ENCODE peak calls at places on chromosomes 7 and 10, in six cellular contexts. One of them, this sample, is unnamed.
A peak's percentile ranks its signal among the peaks of the same experiment; 100 is the strongest.

GRCh38 chr7:30922596-30922995 is 10.9 kb downstream of the AQP1 start:
- DNase-seq in HepG2: no peak
- DNase-seq in K562: no peak
- DNase-seq in GM12878: no peak
- DNase-seq in GM12892: peak; percentile 10
- DNase-seq in H1: no peak
- DNase-seq in this sample: no peak

GRCh38 chr7:71198391-71198790 is 66.4 kb downstream of the GALNT17 start:
- DNase-seq in HepG2: no peak
- DNase-seq in K562: no peak
- DNase-seq in GM12878: no peak
- DNase-seq in GM12892: no peak
- DNase-seq in H1: no peak
- DNase-seq in this sample: no peak

GRCh38 chr7:38068461-38068860 is 109.6 kb upstream of the STARD3NL start:
- DNase-seq in HepG2: no peak
- DNase-seq in K562: no peak
- DNase-seq in GM12878: no peak
- DNase-seq in GM12892: no peak
- DNase-seq in H1: no peak
- DNase-seq in this sample: no peak

GRCh38 chr10:88216976-88217375 is 353.6 kb downstream of the PTEN start:
- DNase-seq in HepG2: no peak
- DNase-seq in K562: no peak
- DNase-seq in GM12878: no peak
- DNase-seq in GM12892: no peak
- DNase-seq in H1: no peak
- DNase-seq in this sample: no peak

GRCh38 chr7:55488221-55488620 is 84.1 kb downstream of the VOPP1 start:
- DNase-seq in HepG2: no peak
- DNase-seq in K562: no peak
- DNase-seq in GM12878: no peak
- DNase-seq in GM12892: no peak
- DNase-seq in H1: no peak
- DNase-seq in this sample: no peak

GRCh38 chr10:44967596-44967995 is 8.0 kb downstream of the RASSF4 start:
- DNase-seq in HepG2: no peak
- DNase-seq in K562: no peak
- DNase-seq in GM12878: no peak
- DNase-seq in GM12892: no peak
- DNase-seq in H1: no peak
- DNase-seq in this sample: no peak

GRCh38 chr10:77168861-77169260 is 468.7 kb downstream of the KCNMA1 start:
- DNase-seq in HepG2: no peak
- DNase-seq in K562: no peak
- DNase-seq in GM12878: no peak
- DNase-seq in GM12892: no peak
- DNase-seq in H1: no peak
- DNase-seq in this sample: no peak

GRCh38 chr7:70693300-70693689 is 438.6 kb upstream of the GALNT17 start:
- DNase-seq in HepG2: no peak
- DNase-seq in K562: no peak
- DNase-seq in GM12878: no peak
- DNase-seq in GM12892: no peak
- DNase-seq in H1: no peak
- DNase-seq in this sample: no peak

GRCh38 chr10:12194752-12195271 is 879 bp downstream of the NUDT5 start:
- DNase-seq in HepG2: no peak
- DNase-seq in K562: no peak
- DNase-seq in GM12878: no peak
- DNase-seq in GM12892: no peak
- DNase-seq in H1: no peak
- DNase-seq in this sample: no peak

GRCh38 chr10:99551158-99551557 is 18.4 kb downstream of the NKX2-3 start:
- DNase-seq in HepG2: no peak
- DNase-seq in K562: no peak
- DNase-seq in GM12878: no peak
- DNase-seq in GM12892: no peak
- DNase-seq in H1: no peak
- DNase-seq in this sample: no peak

GRCh38 chr10:78553792-78554191 is 515.0 kb upstream of the ZMIZ1 start:
- DNase-seq in HepG2: no peak
- DNase-seq in K562: no peak
- DNase-seq in GM12878: no peak
- DNase-seq in GM12892: no peak
- DNase-seq in H1: no peak
- DNase-seq in this sample: no peak

GRCh38 chr10:93261961-93262610 is 188.4 kb downstream of the CYP26A1 start:
- DNase-seq in HepG2: no peak
- DNase-seq in K562: no peak
- DNase-seq in GM12878: no peak
- DNase-seq in GM12892: no peak
- DNase-seq in H1: no peak
- DNase-seq in this sample: no peak

GRCh38 chr10:73095479-73096021 is 1.1 kb downstream of the P4HA1 start:
- DNase-seq in HepG2: peak; percentile 49
- DNase-seq in K562: peak; percentile 36
- DNase-seq in GM12878: no peak
- DNase-seq in GM12892: no peak
- DNase-seq in H1: no peak
- DNase-seq in this sample: no peak

GRCh38 chr10:97399843-97400545 is 1.1 kb downstream of the RRP12 start:
- DNase-seq in HepG2: peak; percentile 56
- DNase-seq in K562: peak; percentile 43
- DNase-seq in GM12878: no peak
- DNase-seq in GM12892: no peak
- DNase-seq in H1: no peak
- DNase-seq in this sample: no peak

GRCh38 chr7:156217803-156218202 is 405.5 kb upstream of the SHH start:
- DNase-seq in HepG2: no peak
- DNase-seq in K562: no peak
- DNase-seq in GM12878: no peak
- DNase-seq in GM12892: no peak
- DNase-seq in H1: no peak
- DNase-seq in this sample: no peak

GRCh38 chr10:19917756-19918478 is 101.7 kb downstream of the PLXDC2 start:
- DNase-seq in HepG2: no peak
- DNase-seq in K562: no peak
- DNase-seq in GM12878: no peak
- DNase-seq in GM12892: no peak
- DNase-seq in H1: no peak
- DNase-seq in this sample: no peak

GRCh38 chr10:63013755-63014154 is 119.4 kb upstream of the NRBF2 start:
- DNase-seq in HepG2: no peak
- DNase-seq in K562: no peak
- DNase-seq in GM12878: no peak
- DNase-seq in GM12892: no peak
- DNase-seq in H1: no peak
- DNase-seq in this sample: no peak

GRCh38 chr10:46028584-46029570 is 1.5 kb downstream of the NCOA4 start:
- DNase-seq in HepG2: peak; percentile 95
- DNase-seq in K562: no peak
- DNase-seq in GM12878: no peak
- DNase-seq in GM12892: no peak
- DNase-seq in H1: no peak
- DNase-seq in this sample: peak; percentile 32

GRCh38 chr7:137097111-137097510 is 228.7 kb downstream of the CHRM2 start:
- DNase-seq in HepG2: no peak
- DNase-seq in K562: no peak
- DNase-seq in GM12878: no peak
- DNase-seq in GM12892: no peak
- DNase-seq in H1: no peak
- DNase-seq in this sample: no peak

GRCh38 chr7:134463751-134464150 is 4.9 kb upstream of the AKR1B1 start:
- DNase-seq in HepG2: no peak
- DNase-seq in K562: no peak
- DNase-seq in GM12878: no peak
- DNase-seq in GM12892: no peak
- DNase-seq in H1: no peak
- DNase-seq in this sample: no peak
- TF ChIP-seq POLR2A in HepG2: no peak
- TF ChIP-seq POLR2A in K562: no peak
- TF ChIP-seq POLR2A in GM12878: no peak
- TF ChIP-seq POLR2A in GM12892: no peak
- TF ChIP-seq POLR2A in H1: no peak
- TF ChIP-seq POLR2A in this sample: no peak

GRCh38 chr7:99677013-99677412 is 2.8 kb downstream of the CYP3A5 start:
- DNase-seq in HepG2: no peak
- DNase-seq in K562: no peak
- DNase-seq in GM12878: no peak
- DNase-seq in GM12892: no peak
- DNase-seq in H1: no peak
- DNase-seq in this sample: no peak

GRCh38 chr7:99674995-99675742 is 4.6 kb downstream of the CYP3A5 start:
- DNase-seq in HepG2: no peak
- DNase-seq in K562: no peak
- DNase-seq in GM12878: no peak
- DNase-seq in GM12892: no peak
- DNase-seq in H1: no peak
- DNase-seq in this sample: no peak

GRCh38 chr7:99679032-99679399 is 780 bp downstream of the CYP3A5 start:
- DNase-seq in HepG2: peak; percentile 83
- DNase-seq in K562: peak; percentile 51
- DNase-seq in GM12878: no peak
- DNase-seq in GM12892: no peak
- DNase-seq in H1: no peak
- DNase-seq in this sample: no peak

GRCh38 chr7:99677646-99678045 is 2.1 kb downstream of the CYP3A5 start:
- DNase-seq in HepG2: peak; percentile 66
- DNase-seq in K562: no peak
- DNase-seq in GM12878: no peak
- DNase-seq in GM12892: no peak
- DNase-seq in H1: no peak
- DNase-seq in this sample: no peak

DNA sequence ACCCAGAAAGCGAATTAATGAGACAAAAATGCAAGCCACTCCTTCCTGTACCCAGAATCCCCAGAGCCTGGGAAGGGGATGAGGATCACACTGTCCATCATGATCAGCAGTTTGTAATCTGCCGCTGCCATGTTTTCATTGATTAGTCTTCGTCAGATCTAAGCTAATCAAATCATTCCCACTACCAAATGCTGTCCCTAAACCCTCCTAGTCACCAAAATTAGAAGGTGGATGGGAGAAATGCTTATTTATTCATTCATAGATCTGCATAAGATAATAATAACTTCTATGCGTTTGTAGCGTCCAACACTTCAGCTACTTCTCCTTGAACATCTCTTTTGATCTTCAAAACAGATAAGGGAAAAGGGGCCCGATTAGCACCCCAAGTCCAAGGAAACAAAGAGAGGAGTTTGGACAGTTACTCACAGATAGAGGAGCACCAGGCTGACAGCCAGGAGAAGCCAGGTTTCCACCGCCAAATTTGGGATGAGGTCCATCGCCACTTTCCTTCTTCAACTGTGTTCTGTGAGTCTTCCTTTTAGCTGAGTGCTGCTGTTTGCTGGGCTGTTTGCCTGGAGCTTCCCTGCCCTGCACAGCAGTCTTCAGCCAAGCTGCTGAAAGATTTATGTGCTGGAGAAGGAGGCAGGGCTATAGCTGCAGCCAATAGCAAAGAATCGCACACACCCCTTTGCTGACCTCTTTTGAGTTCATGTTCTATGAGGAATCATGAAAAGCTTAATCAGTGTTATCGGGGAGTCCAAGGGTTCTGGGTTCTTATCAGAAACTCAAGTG is at the start of gene CYP3A5:
- DNase-seq in HepG2: no peak
- DNase-seq in K562: peak; percentile 42
- DNase-seq in GM12878: no peak
- DNase-seq in GM12892: no peak
- DNase-seq in H1: no peak
- DNase-seq in this sample: no peak
- TF ChIP-seq TAF1 in HepG2: no peak
- TF ChIP-seq TAF1 in K562: no peak
- TF ChIP-seq TAF1 in GM12878: no peak
- TF ChIP-seq TAF1 in GM12892: no peak
- TF ChIP-seq TAF1 in H1: no peak
- TF ChIP-seq TAF1 in this sample: no peak

GRCh38 chr7:65235586-65235985 is 138.1 kb upstream of the ZNF92 start:
- DNase-seq in HepG2: peak; percentile 21
- DNase-seq in K562: no peak
- DNase-seq in GM12878: no peak
- DNase-seq in GM12892: no peak
- DNase-seq in H1: peak; percentile 37
- DNase-seq in this sample: no peak

GRCh38 chr7:65238785-65239184 is 134.9 kb upstream of the ZNF92 start:
- DNase-seq in HepG2: no peak
- DNase-seq in K562: no peak
- DNase-seq in GM12878: no peak
- DNase-seq in GM12892: no peak
- DNase-seq in H1: peak; percentile 46
- DNase-seq in this sample: no peak

GRCh38 chr7:65239324-65239706 is 134.3 kb upstream of the ZNF92 start:
- DNase-seq in HepG2: no peak
- DNase-seq in K562: no peak
- DNase-seq in GM12878: no peak
- DNase-seq in GM12892: no peak
- DNase-seq in H1: no peak
- DNase-seq in this sample: no peak

GRCh38 chr7:65239707-65240352 is 133.8 kb upstream of the ZNF92 start:
- DNase-seq in HepG2: peak; percentile 15
- DNase-seq in K562: no peak
- DNase-seq in GM12878: no peak
- DNase-seq in GM12892: no peak
- DNase-seq in H1: peak; percentile 81
- DNase-seq in this sample: no peak
- TF ChIP-seq POLR2A in HepG2: no peak
- TF ChIP-seq POLR2A in K562: no peak
- TF ChIP-seq POLR2A in GM12878: no peak
- TF ChIP-seq POLR2A in GM12892: no peak
- TF ChIP-seq POLR2A in H1: no peak
- TF ChIP-seq POLR2A in this sample: no peak

DNA sequence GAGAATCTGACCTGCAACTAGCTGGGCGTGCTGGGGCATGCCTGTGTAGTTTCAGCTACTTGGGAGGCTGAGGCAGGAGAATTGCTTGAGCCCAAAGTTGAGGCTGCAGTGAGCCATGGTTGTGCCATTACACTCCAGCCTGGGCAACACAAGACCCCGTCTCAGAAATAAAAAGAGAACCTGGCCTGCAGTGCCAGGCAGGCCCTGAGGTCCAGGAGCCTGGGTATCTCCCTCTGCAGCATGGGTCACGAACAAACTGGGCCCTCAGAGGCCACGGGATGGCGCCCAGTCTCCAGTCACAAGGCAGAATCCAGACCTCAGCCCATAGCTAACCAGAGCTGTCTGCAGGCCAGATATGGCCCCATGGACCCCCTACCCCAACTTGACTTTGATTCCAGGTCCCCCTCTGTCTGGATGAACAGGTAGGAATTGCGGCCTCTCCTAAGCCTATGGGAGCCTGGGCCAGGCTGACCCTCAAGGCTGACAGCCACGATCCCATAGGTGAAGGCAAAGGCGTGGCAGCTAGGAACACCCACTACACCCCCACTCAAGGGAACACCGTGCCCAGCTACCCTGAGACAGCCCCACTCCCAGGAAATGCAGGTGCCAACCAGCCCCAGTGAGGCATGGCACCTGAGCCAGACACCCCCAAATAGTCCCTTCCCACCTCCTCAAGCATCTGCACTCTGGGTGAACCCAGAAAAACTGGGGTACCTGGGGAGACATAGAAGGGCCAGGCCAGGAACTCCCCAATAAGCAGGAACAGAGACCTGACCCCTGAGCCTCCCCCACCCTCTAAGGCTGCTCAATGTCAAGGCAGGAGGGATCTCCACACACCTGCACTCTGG is 102.8 kb upstream of the TNRC18 start:
- DNase-seq in HepG2: peak; percentile 57
- DNase-seq in K562: no peak
- DNase-seq in GM12878: no peak
- DNase-seq in GM12892: no peak
- DNase-seq in H1: peak; percentile 76
- DNase-seq in this sample: no peak
- TF ChIP-seq TAF1 in HepG2: no peak
- TF ChIP-seq TAF1 in K562: peak; percentile 65
- TF ChIP-seq TAF1 in GM12878: no peak
- TF ChIP-seq TAF1 in GM12892: no peak
- TF ChIP-seq TAF1 in H1: peak; percentile 2
- TF ChIP-seq TAF1 in this sample: peak; percentile 24

This sample was measured in GM12891.